ENCODE peak calls at places on chromosomes 2 and 18, in four cellular contexts. C is HL-60, L is AG04450, V is RWPE1. E is an unnamed sample.

GRCh38 chr2:218754201-218754600 is 27.7 kb upstream of the CYP27A1 start:
- DNase-seq in C (no peak), L (no peak), V (no peak), E (no peak)

GRCh38 chr2:37794717-37795116 is 123.3 kb upstream of the CDC42EP3 start:
- DNase-seq in C (no peak), L (no peak), V (no peak), E (no peak)

GRCh38 chr2:120760446-120761135 is 24.9 kb downstream of the GLI2 start:
- DNase-seq in C (no peak), L (no peak), V (no peak), E (peak)

GRCh38 chr18:79732721-79733025 is 53.1 kb downstream of the CTDP1 start:
- DNase-seq in C (no peak), L (no peak), V (no peak), E (no peak)

GRCh38 chr18:46411862-46412690 is 244.9 kb downstream of the LOXHD1 start:
- DNase-seq in C (no peak), L (no peak), V (no peak), E (no peak)

GRCh38 chr18:3916082-3916481 is 466.1 kb downstream of the TGIF1 start:
- DNase-seq in C (no peak), L (no peak), V (no peak), E (no peak)

GRCh38 chr2:37877457-37878315 is 47.4 kb upstream of the RMDN2 start:
- DNase-seq in C (peak), L (no peak), V (peak), E (no peak)

GRCh38 chr18:45280486-45281263 is 334.6 kb upstream of the SLC14A2 start:
- DNase-seq in C (no peak), L (no peak), V (no peak), E (no peak)

GRCh38 chr2:200624660-200625059 is 38.8 kb downstream of the AOX1 start:
- DNase-seq in C (no peak), L (no peak), V (no peak), E (no peak)

GRCh38 chr2:112606567-112606966 is 22.2 kb downstream of the CHCHD5 start:
- DNase-seq in C (no peak), L (no peak), V (no peak), E (peak)

GRCh38 chr18:79961527-79962291 is 2.7 kb upstream of the HSBP1L1 start:
- DNase-seq in C (peak), L (no peak), V (no peak), E (peak)

GRCh38 chr18:49547701-49548100 is 14.2 kb upstream of the LIPG start:
- DNase-seq in C (no peak), L (no peak), V (peak), E (no peak)

GRCh38 chr2:207230261-207231105 is 64.7 kb upstream of the KLF7 start:
- DNase-seq in C (peak), L (no peak), V (peak), E (no peak)

GRCh38 chr2:190696792-190697398 is 48.0 kb downstream of the NAB1 start:
- DNase-seq in C (no peak), L (no peak), V (no peak), E (no peak)

GRCh38 chr2:217790195-217790594 is 212.6 kb downstream of the TNS1 start:
- DNase-seq in C (peak), L (no peak), V (no peak), E (no peak)

GRCh38 chr2:20448246-20449046 is 1.6 kb downstream of the RHOB start:
- DNase-seq in C (no peak), L (no peak), V (no peak), E (no peak)

GRCh38 chr2:98580656-98581284 is 27.5 kb downstream of the COA5 start:
- DNase-seq in C (no peak), L (no peak), V (no peak), E (no peak)

GRCh38 chr2:98578231-98578630 is 30.1 kb downstream of the COA5 start:
- DNase-seq in C (no peak), L (no peak), V (no peak), E (no peak)

GRCh38 chr2:98576666-98577312 is 31.5 kb downstream of the COA5 start:
- DNase-seq in C (no peak), L (no peak), V (no peak), E (no peak)

GRCh38 chr2:98579926-98580325 is 28.4 kb downstream of the COA5 start:
- DNase-seq in C (no peak), L (no peak), V (no peak), E (no peak)

GRCh38 chr2:98577313-98577712 is 31.0 kb downstream of the COA5 start:
- DNase-seq in C (no peak), L (no peak), V (no peak), E (no peak)
- TF ChIP-seq CTCF in C (no peak), L (peak), V (no peak), E (peak)

GRCh38 chr2:238593678-238594077 is 167.0 kb downstream of the ASB1 start:
- DNase-seq in C (no peak), L (no peak), V (no peak), E (no peak)
- TF ChIP-seq CTCF in C (no peak), L (no peak), V (no peak), E (no peak)

DNA sequence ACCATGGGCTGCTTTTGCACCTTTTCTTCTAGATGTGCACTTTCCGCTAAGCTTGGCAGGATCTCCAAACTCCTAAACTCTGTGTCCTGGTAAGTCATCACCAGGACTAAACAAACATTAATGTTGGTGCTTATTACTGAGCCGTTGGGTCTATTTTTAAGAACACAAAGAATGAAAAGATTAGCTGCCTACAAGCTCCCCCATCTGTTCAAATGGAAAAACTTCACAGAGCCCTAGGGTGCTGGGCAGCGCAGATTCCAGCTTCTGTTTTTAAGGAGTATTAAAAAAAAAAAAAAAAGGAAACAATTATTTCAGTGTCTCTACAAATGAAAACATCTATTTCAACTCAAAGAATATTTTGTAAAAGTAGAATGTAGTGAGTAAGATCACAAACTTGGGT is 97.8 kb upstream of the AQP4 start:
- DNase-seq in C (no peak), L (no peak), V (no peak), E (no peak)
- TF ChIP-seq CTCF in C (no peak), L (no peak), V (no peak), E (peak)

DNA sequence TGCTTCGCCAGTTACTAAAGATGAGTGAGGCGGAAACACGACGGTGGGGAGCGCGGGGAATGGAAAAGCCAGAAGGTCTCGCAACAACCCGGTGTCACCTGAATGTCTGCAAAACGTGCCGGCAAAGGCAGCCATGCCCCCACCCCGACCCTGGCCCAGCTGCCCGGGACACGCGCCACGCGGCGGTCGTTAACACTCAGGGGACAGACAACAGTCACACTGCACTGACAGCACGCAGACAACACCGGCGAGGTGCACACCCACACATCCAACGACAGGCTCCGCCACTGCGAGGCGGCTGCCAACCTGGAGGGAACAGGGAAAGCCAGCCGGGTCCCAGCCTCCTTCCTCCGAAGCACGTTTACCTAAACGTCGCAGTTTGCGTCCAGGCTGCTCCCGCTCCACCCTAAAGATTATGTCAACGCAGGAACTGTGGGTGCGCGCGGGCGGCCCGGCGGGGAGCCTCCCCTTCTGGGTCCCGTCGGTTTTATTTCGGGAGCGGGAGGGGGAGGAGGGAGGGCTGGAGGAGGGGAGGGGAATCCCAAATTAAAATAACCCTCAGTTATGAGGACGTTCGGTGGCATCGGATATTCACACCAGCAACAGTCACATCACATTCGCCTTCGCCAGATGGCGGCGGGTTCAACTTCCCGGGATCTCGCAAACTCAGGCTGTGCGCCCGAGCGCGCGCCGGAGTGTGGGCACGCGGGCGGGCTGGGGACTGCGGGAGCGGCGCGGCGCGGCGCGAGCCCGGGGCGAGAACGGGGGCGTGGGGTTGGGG is 694 bp downstream of the PTGR3 start:
- DNase-seq in C (peak), L (no peak), V (no peak), E (no peak)
- TF ChIP-seq CTCF in C (no peak), L (no peak), V (no peak), E (peak)

GRCh38 chr18:12599966-12600365 is 57.9 kb downstream of the SPIRE1 start:
- DNase-seq in C (no peak), L (no peak), V (no peak), E (no peak)

GRCh38 chr18:12608292-12608691 is 49.6 kb downstream of the SPIRE1 start:
- DNase-seq in C (no peak), L (no peak), V (peak), E (no peak)

GRCh38 chr18:12599543-12599942 is 58.4 kb downstream of the SPIRE1 start:
- DNase-seq in C (no peak), L (no peak), V (peak), E (no peak)

GRCh38 chr18:12606592-12607315 is 51.2 kb downstream of the SPIRE1 start:
- DNase-seq in C (no peak), L (peak), V (peak), E (no peak)

GRCh38 chr18:12604445-12605007 is 53.4 kb downstream of the SPIRE1 start:
- DNase-seq in C (no peak), L (no peak), V (no peak), E (no peak)
- TF ChIP-seq CTCF in C (no peak), L (no peak), V (no peak), E (peak)

GRCh38 chr18:56870982-56871381 is 219.8 kb downstream of the WDR7 start:
- DNase-seq in C (no peak), L (no peak), V (no peak), E (no peak)

GRCh38 chr18:56873441-56874140 is 222.4 kb downstream of the WDR7 start:
- DNase-seq in C (no peak), L (no peak), V (no peak), E (no peak)

GRCh38 chr18:56872140-56872539 is 221.0 kb downstream of the WDR7 start:
- DNase-seq in C (no peak), L (no peak), V (no peak), E (no peak)

GRCh38 chr18:56869189-56869777 is 218.1 kb downstream of the WDR7 start:
- DNase-seq in C (peak), L (peak), V (peak), E (no peak)
- TF ChIP-seq CTCF in C (peak), L (peak), V (peak), E (peak)

GRCh38 chr2:43576983-43577892 is 18.6 kb downstream of the THADA start:
- DNase-seq in C (no peak), L (peak), V (peak), E (no peak)
- TF ChIP-seq CTCF in C (peak), L (peak), V (peak), E (peak)

GRCh38 chr2:95264626-95265025 is 9.6 kb upstream of the PROM2 start:
- DNase-seq in C (no peak), L (no peak), V (no peak), E (no peak)
- TF ChIP-seq CTCF in C (no peak), L (no peak), V (no peak), E (no peak)

DNA sequence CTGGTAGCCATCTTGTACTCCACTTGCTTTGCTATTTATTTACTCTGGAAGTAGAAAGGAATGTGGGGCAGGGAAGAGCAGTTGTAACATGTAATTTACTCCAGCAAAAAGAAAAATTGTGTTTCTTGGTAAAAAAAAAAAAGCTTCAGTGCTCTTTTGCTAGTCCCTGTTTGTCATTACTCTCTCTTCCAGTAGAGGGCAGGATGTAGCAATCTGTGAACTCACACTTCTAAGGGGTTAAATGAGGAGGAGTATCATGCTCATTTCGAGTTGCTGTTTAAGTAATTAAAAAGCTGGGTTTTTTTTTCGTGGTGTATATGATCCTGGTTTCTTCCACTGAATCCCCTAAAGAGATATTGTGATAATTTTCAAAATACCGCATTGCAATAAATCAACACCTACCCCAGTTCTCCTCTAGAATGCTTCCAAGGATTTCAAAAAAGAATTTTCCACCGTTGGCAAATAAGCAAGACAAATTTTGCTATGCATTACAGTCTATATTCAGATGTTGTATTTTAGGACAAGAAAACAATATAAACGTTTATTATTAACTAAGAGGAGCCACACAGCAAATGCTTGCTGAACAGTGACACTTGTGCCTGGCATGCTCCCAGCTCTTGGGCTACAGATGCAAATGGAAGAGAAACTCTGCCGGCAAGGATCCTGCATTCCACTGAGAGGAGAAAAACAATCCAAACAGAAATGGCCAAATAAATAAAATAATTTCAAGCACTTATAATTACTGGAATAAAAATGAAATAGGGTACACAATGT is 261.6 kb downstream of the ASXL3 start:
- DNase-seq in C (peak), L (no peak), V (peak), E (no peak)
- TF ChIP-seq CTCF in C (peak), L (peak), V (peak), E (peak)

E was measured in chondrocyte.